ENCODE peak calls at places on chromosomes 3 and 15, in four cellular contexts. E is A549, F is HL-60, X is HCT116. D is an unnamed sample.

GRCh38 chr15:74843891-74844299 is 939 bp upstream of the ULK3 start:
- DNase-seq in E (no peak), F (no peak), X (no peak), D (no peak)

GRCh38 chr15:57784081-57784488 is 77.6 kb downstream of the POLR2M start:
- DNase-seq in E (no peak), F (no peak), X (no peak), D (no peak)

GRCh38 chr15:44099671-44100070 is 95.4 kb downstream of the FRMD5 start:
- DNase-seq in E (no peak), F (no peak), X (no peak), D (no peak)

GRCh38 chr3:57385498-57385897 is 93.0 kb upstream of the ASB14 start:
- DNase-seq in E (no peak), F (no peak), X (no peak), D (peak)

GRCh38 chr3:32817195-32817560 is 619 bp upstream of the TRIM71 start:
- DNase-seq in E (no peak), F (peak), X (no peak), D (no peak)

GRCh38 chr3:50550079-50550736 is 17.3 kb downstream of the C3orf18 start:
- DNase-seq in E (peak), F (no peak), X (no peak), D (peak)

GRCh38 chr3:38124324-38125122 is 12.4 kb downstream of the ACAA1 start:
- DNase-seq in E (no peak), F (no peak), X (no peak), D (no peak)

GRCh38 chr3:53144446-53144845 is 14.2 kb upstream of the RFT1 start:
- DNase-seq in E (no peak), F (no peak), X (no peak), D (no peak)

GRCh38 chr15:46460426-46460825 is 825.6 kb downstream of the SQOR start:
- DNase-seq in E (no peak), F (no peak), X (no peak), D (no peak)

GRCh38 chr3:131110087-131110486 is 83.4 kb downstream of the NEK11 start:
- DNase-seq in E (no peak), F (no peak), X (no peak), D (no peak)

GRCh38 chr3:38756892-38757291 is 59.1 kb downstream of the SCN10A start:
- DNase-seq in E (no peak), F (no peak), X (no peak), D (no peak)

GRCh38 chr3:23712656-23713559 is 92.8 kb upstream of the UBE2E1 start:
- DNase-seq in E (no peak), F (no peak), X (no peak), D (no peak)

DNA sequence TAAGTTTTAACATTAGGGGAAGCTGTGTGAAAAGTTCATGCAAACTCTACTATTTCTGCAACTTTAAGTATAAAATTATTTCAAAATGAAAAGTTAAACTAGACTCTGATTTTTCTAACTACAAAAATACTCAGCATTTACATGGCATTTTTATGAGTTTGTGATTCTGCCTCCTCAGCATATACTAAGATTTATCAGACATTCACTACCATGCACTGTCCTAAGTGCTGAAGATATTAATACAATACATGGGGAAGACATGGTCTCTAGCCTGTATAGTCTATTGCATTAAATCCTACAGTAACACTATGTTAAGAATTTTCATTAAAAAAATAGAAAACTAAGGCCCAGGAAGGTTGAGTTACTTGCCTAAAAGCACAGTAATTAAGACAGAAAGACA is 80.7 kb downstream of the ZNF148 start:
- DNase-seq in E (no peak), F (no peak), X (no peak), D (no peak)
- TF ChIP-seq REST in E (peak), F (peak), X (no peak), D (no peak)

DNA sequence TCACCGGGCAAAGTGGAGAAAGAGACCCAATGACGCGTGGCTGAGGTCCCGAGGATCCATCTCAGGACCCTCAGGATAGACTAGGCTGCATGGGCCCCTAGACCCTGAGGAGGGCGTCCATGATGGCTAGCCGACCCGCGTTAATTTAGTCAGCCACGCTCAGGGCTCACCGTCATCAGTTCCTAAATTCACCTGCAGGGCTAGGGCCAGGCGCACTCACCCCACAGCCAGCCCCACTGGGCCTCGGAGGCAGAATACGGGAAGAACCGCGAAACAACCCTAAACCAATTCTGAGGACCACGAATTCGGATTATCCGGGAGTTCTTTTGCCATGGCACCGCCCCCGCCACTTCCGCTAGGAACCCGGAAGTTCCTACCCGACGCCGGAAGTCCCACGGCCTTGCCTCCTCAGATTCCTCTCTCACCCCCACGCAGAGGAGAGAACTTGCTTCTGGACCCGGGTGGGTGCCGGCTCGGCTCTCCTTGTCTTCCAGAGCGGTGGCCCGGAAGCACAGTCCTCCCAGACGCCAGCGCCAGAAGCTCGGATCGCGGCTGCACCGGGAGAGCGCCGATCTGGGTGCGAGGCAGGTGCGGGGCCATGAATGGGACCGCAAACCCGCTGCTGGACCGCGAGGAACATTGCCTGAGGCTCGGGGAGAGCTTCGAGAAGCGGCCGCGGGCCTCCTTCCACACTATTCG is at the start of the genes EAF1 and METTL6:
- DNase-seq in E (peak), F (peak), X (peak), D (peak)
- TF ChIP-seq REST in E (no peak), F (peak), X (no peak), D (peak)

GRCh38 chr3:194500198-194500597 is 13.4 kb upstream of the ATP13A3 start:
- DNase-seq in E (no peak), F (no peak), X (no peak), D (no peak)
- TF ChIP-seq REST in E (no peak), F (no peak), X (no peak), D (no peak)

GRCh38 chr3:165211749-165212148 is 15.6 kb upstream of the SLITRK3 start:
- DNase-seq in E (no peak), F (no peak), X (no peak), D (no peak)
- TF ChIP-seq REST in E (no peak), F (no peak), X (no peak), D (no peak)

GRCh38 chr3:196184881-196185280 is 26.3 kb downstream of the ZDHHC19 start:
- DNase-seq in E (no peak), F (no peak), X (no peak), D (no peak)
- TF ChIP-seq REST in E (no peak), F (no peak), X (no peak), D (no peak)

DNA sequence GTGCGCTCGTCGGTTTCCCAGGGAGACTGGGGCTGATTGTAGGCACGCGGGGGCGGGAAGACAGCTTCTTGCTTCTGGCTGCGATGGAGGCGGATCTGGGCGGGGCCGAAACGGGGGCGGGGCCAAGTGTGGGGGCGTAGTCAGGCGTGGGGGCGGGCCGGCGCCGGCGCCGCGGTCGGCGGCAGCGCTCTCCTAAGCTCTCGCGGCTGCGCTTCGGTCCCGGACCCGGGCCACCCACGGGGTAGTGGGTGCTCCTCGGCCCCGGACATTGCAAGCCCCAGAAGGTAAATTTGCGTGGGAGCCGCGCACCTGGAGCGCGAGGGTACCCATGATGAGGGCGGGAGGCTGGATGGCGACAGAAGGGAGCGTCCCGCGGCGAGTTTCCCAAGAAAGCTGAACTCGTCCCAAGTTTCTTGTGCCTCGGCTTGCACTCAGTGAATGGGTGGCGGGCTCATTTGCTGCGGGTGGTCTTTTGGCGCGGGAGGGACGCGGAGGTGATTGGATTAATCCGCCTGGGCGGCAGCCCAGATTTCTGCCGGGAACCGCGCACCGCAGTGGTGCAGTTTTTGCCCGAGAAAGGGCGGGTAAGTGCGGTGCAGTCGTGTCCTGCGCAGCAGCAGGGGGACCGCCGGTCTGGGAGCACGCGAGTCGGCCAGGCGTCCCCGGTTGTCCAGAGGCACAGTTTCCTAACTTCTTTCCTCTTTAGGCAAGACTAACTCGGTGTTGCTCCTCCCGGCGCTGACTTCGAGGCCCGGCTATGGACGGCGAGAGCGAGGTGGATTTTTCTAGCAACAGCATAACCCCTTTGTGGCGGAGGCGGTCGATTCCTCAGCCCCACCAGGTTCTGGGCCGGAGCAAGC is at the start of gene ARHGEF26:
- DNase-seq in E (peak), F (peak), X (peak), D (peak)
- TF ChIP-seq REST in E (no peak), F (no peak), X (no peak), D (no peak)

DNA sequence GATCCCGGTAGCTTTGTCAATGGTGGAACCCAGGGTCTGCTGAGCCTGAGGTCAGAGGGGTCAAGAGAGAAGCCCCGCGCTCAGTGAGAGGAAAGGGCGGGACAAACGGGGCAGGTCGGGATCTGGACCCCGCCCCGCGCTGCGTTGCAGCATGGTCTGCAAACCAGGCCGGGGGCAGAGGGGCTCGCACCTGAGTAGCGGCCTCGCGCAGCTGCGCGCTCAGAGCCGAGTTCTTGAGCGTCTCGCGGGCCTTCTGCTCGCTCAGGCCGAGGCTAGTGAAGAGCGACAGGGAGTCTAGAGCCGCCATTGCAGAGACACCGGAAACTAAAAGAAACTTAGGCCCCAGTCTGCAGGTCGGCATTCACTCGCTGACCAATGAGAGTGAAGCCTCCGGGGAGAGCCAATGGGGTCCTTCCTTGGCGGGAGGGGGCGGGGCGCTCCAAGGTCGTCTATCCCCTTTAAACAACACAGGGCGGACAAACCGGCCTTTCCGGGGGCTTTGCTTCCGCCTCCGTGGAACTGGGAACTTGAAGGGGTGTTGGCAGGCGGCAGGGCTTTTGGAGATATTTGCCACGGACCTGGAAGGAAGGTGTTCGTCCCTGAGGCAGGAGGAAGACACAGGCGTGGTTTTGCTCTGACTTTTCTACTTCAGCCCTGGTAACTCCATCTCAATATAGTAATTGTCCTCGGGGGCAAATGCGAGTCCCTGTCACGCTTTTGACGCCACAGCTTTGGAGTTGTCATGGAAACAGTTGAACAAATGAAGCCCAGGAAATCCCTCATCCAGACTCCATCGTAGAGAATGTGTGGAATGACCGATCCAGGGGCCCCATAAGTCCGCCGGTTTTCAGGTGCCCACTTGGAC is at the start of gene QARS1:
- DNase-seq in E (peak), F (peak), X (peak), D (peak)
- TF ChIP-seq REST in E (no peak), F (peak), X (no peak), D (no peak)

GRCh38 chr3:195542691-195543641 is at the start of gene PPP1R2:
- DNase-seq in E (peak), F (peak), X (peak), D (peak)
- TF ChIP-seq REST in E (peak), F (no peak), X (no peak), D (peak)